ENCODE peak calls at places on chromosomes 3 and 15, in nine cellular contexts. N is heart right ventricle, A is BJ, Y is HCT116, D is IMR-90, I is ovary, U is kidney, T is H1, F is cardiac fibroblast. W is an unnamed sample.

GRCh38 chr15:83046558-83047127 is 20.4 kb downstream of the BTBD1 start:
- DNase-seq in N (no peak), A (no peak), Y (no peak), D (peak; percentile 72), I (no peak), U (no peak), T (no peak), F (peak; percentile 82), W (peak; percentile 53)

GRCh38 chr3:31692714-31693113 is 160.0 kb downstream of the STT3B start:
- DNase-seq in N (no peak), A (no peak), Y (no peak), D (no peak), I (no peak), U (no peak), T (no peak), F (no peak), W (no peak)

GRCh38 chr3:73319179-73319769 is 257.8 kb downstream of the EBLN2 start:
- DNase-seq in N (peak; percentile 5), A (no peak), Y (no peak), D (no peak), I (no peak), U (no peak), T (no peak), F (no peak), W (no peak)

GRCh38 chr3:100144255-100144866 is 30.1 kb upstream of the FILIP1L start:
- DNase-seq in N (no peak), A (no peak), Y (no peak), D (no peak), I (no peak), U (no peak), T (no peak), F (no peak), W (no peak)

GRCh38 chr3:35651888-35652287 is 12.6 kb downstream of the ARPP21 start:
- DNase-seq in N (no peak), A (no peak), Y (no peak), D (peak; percentile 22), I (no peak), U (no peak), T (no peak), F (peak; percentile 14), W (no peak)

GRCh38 chr3:49785565-49786356 is 581 bp downstream of the IP6K1 start:
- DNase-seq in N (peak; percentile 27), A (no peak), Y (no peak), D (peak; percentile 28), I (no peak), U (peak; percentile 88), T (no peak), F (peak; percentile 41), W (peak; percentile 23)

GRCh38 chr3:158801200-158801599 is 654 bp upstream of the MFSD1 start:
- DNase-seq in N (no peak), A (no peak), Y (no peak), D (no peak), I (peak; percentile 17), U (no peak), T (no peak), F (no peak), W (peak; percentile 27)

GRCh38 chr3:21955406-21955805 is 204.4 kb upstream of the ZNF385D start:
- DNase-seq in N (no peak), A (no peak), Y (no peak), D (no peak), I (no peak), U (no peak), T (no peak), F (no peak), W (no peak)

GRCh38 chr3:176514297-176514696 is 683.0 kb downstream of the TBL1XR1 start:
- DNase-seq in N (peak; percentile 22), A (no peak), Y (peak; percentile 62), D (peak; percentile 42), I (no peak), U (no peak), T (peak; percentile 80), F (peak; percentile 66), W (peak; percentile 42)

GRCh38 chr3:99842826-99843589 is 25.3 kb downstream of the CMSS1 start:
- DNase-seq in N (peak; percentile 32), A (no peak), Y (peak; percentile 12), D (peak; percentile 73), I (no peak), U (no peak), T (no peak), F (peak; percentile 80), W (peak; percentile 67)

GRCh38 chr3:141368062-141368924 is at the start of gene ZBTB38:
- DNase-seq in N (peak; percentile 91), A (peak; percentile 81), Y (peak; percentile 95), D (peak; percentile 97), I (peak; percentile 87), U (peak; percentile 98), T (peak; percentile 66), F (peak; percentile 98), W (peak; percentile 96)

GRCh38 chr15:40915106-40915661 is 14.0 kb upstream of the DLL4 start:
- DNase-seq in N (no peak), A (no peak), Y (no peak), D (no peak), I (no peak), U (no peak), T (no peak), F (no peak), W (no peak)

GRCh38 chr3:31185004-31185357 is 290.5 kb upstream of the GADL1 start:
- DNase-seq in N (no peak), A (no peak), Y (no peak), D (no peak), I (no peak), U (no peak), T (no peak), F (peak; percentile 27), W (peak; percentile 47)

GRCh38 chr15:70475921-70476320 is 287.4 kb downstream of the UACA start:
- DNase-seq in N (no peak), A (no peak), Y (no peak), D (no peak), I (no peak), U (no peak), T (no peak), F (no peak), W (no peak)

GRCh38 chr3:100002599-100003350 is 111.5 kb downstream of the FILIP1L start:
- DNase-seq in N (no peak), A (peak; percentile 71), Y (peak; percentile 79), D (peak; percentile 97), I (no peak), U (no peak), T (no peak), F (peak; percentile 75), W (peak; percentile 91)

GRCh38 chr3:99866167-99866810 is 48.6 kb downstream of the CMSS1 start:
- DNase-seq in N (no peak), A (peak; percentile 64), Y (no peak), D (peak; percentile 69), I (no peak), U (no peak), T (no peak), F (peak; percentile 69), W (peak; percentile 94)

GRCh38 chr3:190385835-190386688 is 1.9 kb upstream of the CLDN16 start:
- DNase-seq in N (no peak), A (peak; percentile 87), Y (peak; percentile 85), D (peak; percentile 98), I (no peak), U (no peak), T (no peak), F (peak; percentile 90), W (peak; percentile 93)

GRCh38 chr3:114685053-114685630 is 391.3 kb downstream of the TIGIT start:
- DNase-seq in N (no peak), A (no peak), Y (no peak), D (no peak), I (no peak), U (no peak), T (no peak), F (no peak), W (peak; percentile 9)

GRCh38 chr3:8882171-8882593 is 81.1 kb downstream of the RAD18 start:
- DNase-seq in N (no peak), A (no peak), Y (no peak), D (no peak), I (no peak), U (no peak), T (no peak), F (no peak), W (no peak)

DNA sequence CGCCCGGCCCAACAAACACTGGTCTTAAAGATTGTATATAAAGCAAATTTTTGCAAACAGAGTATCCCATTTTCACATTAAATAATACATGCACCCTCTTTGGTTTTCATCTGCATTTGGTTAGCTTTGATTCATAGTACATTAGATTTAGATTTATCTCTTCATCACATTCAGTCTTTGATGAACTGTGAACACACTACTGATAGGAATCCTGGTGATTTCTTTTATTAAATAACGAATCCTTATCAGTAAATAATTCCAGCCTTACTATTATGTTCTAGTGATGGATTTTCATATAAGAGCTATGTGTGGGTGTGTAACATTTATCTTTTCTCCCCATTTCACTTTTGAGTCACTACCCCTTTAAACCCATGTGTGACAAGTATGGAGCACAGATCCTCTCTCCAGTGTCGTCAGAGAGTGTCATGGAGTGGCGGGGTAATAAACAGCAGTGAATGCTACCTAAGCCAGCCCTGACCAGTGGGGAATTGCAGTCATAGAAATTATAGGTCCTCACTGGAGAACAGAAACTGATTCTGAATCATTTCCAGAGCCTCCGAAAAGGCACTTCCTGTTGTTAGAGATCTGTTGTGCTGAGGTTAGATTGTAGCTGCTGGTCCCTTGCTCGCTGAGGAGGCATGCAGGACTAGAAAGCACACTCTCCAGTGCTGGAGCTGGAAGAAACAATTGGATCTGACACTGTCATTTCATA is 22.0 kb downstream of the SLC7A14 start:
- DNase-seq in N (no peak), A (peak; percentile 12), Y (no peak), D (peak; percentile 82), I (no peak), U (no peak), T (no peak), F (peak; percentile 63), W (peak; percentile 56)
- H3K4me3 ChIP-seq in N (no peak overlapping the region), A (no peak overlapping the region), Y (no peak overlapping the region), D (peak overlapping the region; percentile 23), I (no peak overlapping the region), U (no peak overlapping the region), T (no peak overlapping the region), F (peak overlapping the region; percentile 3), W (peak overlapping the region; percentile 32)

GRCh38 chr3:70248856-70249255 is 63.6 kb downstream of the MDFIC2 start:
- DNase-seq in N (no peak), A (no peak), Y (no peak), D (no peak), I (no peak), U (no peak), T (no peak), F (no peak), W (no peak)
- TF ChIP-seq CTCF in N (no peak), A (no peak), Y (no peak), D (no peak), I (no peak), U (no peak), T (no peak), F (no peak), W (no peak)

DNA sequence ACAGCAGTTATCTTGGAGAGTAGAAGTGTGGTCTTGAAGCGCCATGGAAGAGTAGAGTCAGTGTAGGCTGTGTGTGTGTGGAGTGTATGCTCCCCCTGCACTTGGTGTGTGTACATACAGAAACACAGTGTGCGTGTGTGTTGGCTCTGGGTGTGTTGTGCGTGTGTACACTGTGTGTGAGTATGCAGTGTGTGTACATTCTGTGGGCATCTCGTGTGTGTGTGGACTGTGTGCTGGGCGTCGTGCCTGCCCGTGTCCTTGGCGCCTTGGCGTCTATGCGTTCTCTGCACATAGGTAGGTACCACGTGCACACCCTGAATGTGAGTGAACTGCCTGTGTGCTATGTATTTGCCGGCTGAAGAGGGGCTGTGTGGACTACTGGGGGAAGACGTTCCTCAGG is 520 bp upstream of the ECE2 start:
- DNase-seq in N (no peak), A (no peak), Y (no peak), D (no peak), I (no peak), U (no peak), T (no peak), F (no peak), W (no peak)
- H3K4me3 ChIP-seq in N (no peak overlapping the region), A (no peak overlapping the region), Y (no peak overlapping the region), D (no peak overlapping the region), I (no peak overlapping the region), U (no peak overlapping the region), T (peak overlapping the region; percentile 47), F (no peak overlapping the region), W (no peak overlapping the region)

GRCh38 chr3:167691366-167691765 is 37.6 kb upstream of the WDR49 start:
- DNase-seq in N (no peak), A (no peak), Y (no peak), D (no peak), I (no peak), U (no peak), T (no peak), F (no peak), W (peak; percentile 6)
- TF ChIP-seq CTCF in N (no peak), A (no peak), Y (no peak), D (no peak), I (no peak), U (no peak), T (no peak), F (no peak), W (no peak)

W was measured in AG10803.